ENCODE peak calls at places on chromosomes 16 and 17, in seven cellular contexts. Q, E, R, C, Z, U and M are unnamed samples.

GRCh38 chr17:5784791-5785190 is 200.5 kb upstream of the NLRP1 start:
- DNase-seq in Q (no peak), E (no peak), R (no peak), C (no peak), Z (no peak), U (no peak), M (no peak)

GRCh38 chr17:38619937-38620550 is 14.3 kb upstream of the SRCIN1 start:
- DNase-seq in Q (no peak), E (no peak), R (no peak), C (no peak), Z (no peak), U (no peak), M (no peak)

GRCh38 chr17:79789943-79790804 is 6.7 kb downstream of the CBX8 start:
- DNase-seq in Q (peak; percentile 55), E (no peak), R (no peak), C (no peak), Z (no peak), U (peak; percentile 58), M (peak; percentile 71)

GRCh38 chr16:78177927-78178326 is 78.5 kb downstream of the WWOX start:
- DNase-seq in Q (no peak), E (no peak), R (no peak), C (no peak), Z (no peak), U (no peak), M (no peak)

GRCh38 chr16:86680137-86680536 is 101.8 kb downstream of the FOXL1 start:
- DNase-seq in Q (no peak), E (no peak), R (peak; percentile 82), C (peak; percentile 40), Z (peak; percentile 85), U (no peak), M (no peak)

GRCh38 chr16:49514391-49514980 is 140.9 kb downstream of the C16orf78 start:
- DNase-seq in Q (no peak), E (no peak), R (no peak), C (no peak), Z (no peak), U (no peak), M (no peak)

GRCh38 chr17:56570199-56570598 is 23.3 kb upstream of the NOG start:
- DNase-seq in Q (no peak), E (no peak), R (no peak), C (no peak), Z (no peak), U (no peak), M (peak; percentile 29)

GRCh38 chr17:19705771-19706770 is 10.3 kb downstream of the SLC47A2 start:
- DNase-seq in Q (no peak), E (no peak), R (no peak), C (no peak), Z (no peak), U (no peak), M (no peak)

GRCh38 chr17:2705263-2705662 is 6.3 kb downstream of the CLUH start:
- DNase-seq in Q (no peak), E (no peak), R (peak; percentile 45), C (no peak), Z (peak; percentile 84), U (peak; percentile 45), M (no peak)

GRCh38 chr17:21029032-21029431 is 13.8 kb downstream of the USP22 start:
- DNase-seq in Q (peak; percentile 69), E (no peak), R (peak; percentile 78), C (no peak), Z (peak; percentile 84), U (peak; percentile 30), M (no peak)

GRCh38 chr16:87877942-87878507 is 8.7 kb upstream of the SLC7A5 start:
- DNase-seq in Q (no peak), E (no peak), R (no peak), C (no peak), Z (no peak), U (no peak), M (no peak)
- TF ChIP-seq CTCF in Q (no peak), E (peak; percentile 55), R (peak; percentile 11), C (peak; percentile 16), Z (peak; percentile 23), U (peak; percentile 14), M (no peak)

GRCh38 chr17:7561028-7561575 is 617 bp upstream of the SENP3 start:
- DNase-seq in Q (peak; percentile 92), E (no peak), R (peak; percentile 83), C (peak; percentile 61), Z (peak; percentile 76), U (peak; percentile 91), M (peak; percentile 91)
- TF ChIP-seq CTCF in Q (peak; percentile 86), E (peak; percentile 87), R (peak; percentile 74), C (peak; percentile 72), Z (peak; percentile 94), U (peak; percentile 83), M (peak; percentile 56)

DNA sequence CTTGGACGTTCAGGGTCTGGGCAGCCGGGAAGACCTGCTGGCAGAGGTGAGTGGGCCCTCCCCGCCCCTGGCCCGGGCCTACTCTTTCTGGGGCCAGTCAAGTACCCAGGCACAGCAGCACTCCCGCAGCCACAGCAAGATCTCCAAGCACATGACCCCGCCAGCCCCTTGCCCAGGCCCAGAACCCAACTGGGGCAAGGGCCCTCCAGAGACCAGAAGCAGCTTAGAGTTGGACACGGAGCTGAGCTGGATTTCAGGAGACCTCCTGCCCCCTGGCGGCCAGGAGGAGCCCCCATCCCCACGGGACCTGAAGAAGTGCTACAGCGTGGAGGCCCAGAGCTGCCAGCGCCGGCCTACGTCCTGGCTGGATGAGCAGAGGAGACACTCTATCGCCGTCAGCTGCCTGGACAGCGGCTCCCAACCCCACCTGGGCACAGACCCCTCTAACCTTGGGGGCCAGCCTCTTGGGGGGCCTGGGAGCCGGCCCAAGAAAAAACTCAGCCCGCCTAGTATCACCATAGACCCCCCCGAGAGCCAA is 8.6 kb upstream of the ABCC3 start:
- DNase-seq in Q (peak; percentile 80), E (peak; percentile 73), R (peak; percentile 85), C (peak; percentile 62), Z (peak; percentile 62), U (peak; percentile 88), M (peak; percentile 84)
- TF ChIP-seq CTCF in Q (peak; percentile 72), E (peak; percentile 92), R (peak; percentile 81), C (peak; percentile 82), Z (peak; percentile 70), U (peak; percentile 76), M (peak; percentile 87)

DNA sequence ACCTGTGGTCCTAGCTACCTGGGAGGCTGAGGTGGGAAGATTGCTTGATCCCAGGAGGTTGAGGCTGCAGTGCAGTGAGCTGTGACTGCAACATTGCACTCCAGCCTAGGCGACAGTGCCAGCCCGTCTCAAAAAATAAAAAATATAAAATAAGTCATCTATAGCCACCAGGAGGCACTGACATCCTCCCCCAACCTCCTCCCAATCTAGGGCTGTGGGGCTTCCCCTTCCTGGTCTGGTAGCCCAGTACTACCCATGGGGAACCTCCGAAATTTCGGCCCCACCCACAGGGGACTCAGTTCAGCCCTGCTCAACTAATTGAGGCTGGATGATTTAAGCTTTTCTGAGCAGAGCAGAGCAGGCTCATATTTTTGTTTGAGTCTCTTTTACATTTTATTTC is 3.2 kb downstream of the ZSCAN10 start:
- DNase-seq in Q (no peak), E (no peak), R (no peak), C (no peak), Z (no peak), U (peak; percentile 35), M (no peak)
- TF ChIP-seq CTCF in Q (peak; percentile 14), E (peak; percentile 20), R (peak; percentile 22), C (peak; percentile 25), Z (peak; percentile 16), U (peak; percentile 19), M (no peak)

GRCh38 chr17:66612993-66613392 is 221.9 kb upstream of the CACNG5 start:
- DNase-seq in Q (no peak), E (no peak), R (no peak), C (no peak), Z (no peak), U (no peak), M (no peak)
- TF ChIP-seq CTCF in Q (no peak), E (no peak), R (no peak), C (no peak), Z (no peak), U (no peak), M (no peak)

DNA sequence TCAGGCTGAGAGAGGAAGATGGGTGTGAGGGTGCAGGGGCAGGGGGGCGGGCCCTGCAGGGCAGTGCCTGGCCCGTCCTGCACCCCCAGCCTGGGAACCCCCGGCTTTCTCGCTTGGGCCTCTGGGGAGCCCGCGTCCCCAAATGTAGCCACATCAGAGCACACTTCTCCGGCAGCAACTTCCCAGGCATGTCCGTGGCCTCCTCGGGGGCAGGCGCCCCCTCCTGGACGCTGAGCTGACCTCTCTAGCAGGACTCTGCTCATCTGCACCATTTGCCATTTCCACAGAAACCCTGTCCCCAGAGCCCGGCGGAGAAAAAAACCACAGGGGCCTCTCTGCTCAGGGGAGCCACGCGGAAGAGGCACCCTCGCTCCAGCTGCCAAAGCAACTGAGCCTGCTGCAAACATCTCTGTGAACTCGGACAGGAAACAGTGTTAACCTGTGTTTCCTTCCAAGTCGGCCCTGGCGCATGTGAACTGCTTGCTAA is 63.4 kb downstream of the KLHDC4 start:
- DNase-seq in Q (no peak), E (no peak), R (peak; percentile 37), C (no peak), Z (peak; percentile 30), U (no peak), M (peak; percentile 67)
- TF ChIP-seq CTCF in Q (no peak), E (peak; percentile 77), R (peak; percentile 59), C (peak; percentile 66), Z (peak; percentile 55), U (peak; percentile 45), M (peak; percentile 58)

DNA sequence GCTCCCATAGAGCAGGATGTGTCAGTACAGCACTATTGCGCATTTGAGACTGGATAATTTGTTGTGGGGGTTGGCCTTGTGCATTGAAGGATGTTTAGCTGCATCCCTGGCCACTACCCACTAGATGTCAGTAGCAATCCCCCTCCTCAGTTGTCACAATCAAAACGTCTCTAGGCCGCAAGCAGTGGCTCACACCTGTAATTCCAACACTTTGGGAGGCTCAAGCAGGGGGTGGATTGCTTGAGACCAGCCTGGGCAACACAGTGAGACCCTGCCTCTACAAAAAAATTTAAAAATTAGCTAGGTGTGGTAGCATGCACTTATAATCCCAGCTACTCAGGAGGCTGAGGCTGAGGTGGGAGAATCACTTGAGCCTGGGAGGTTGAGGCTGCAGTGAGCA is 48.4 kb downstream of the CENPV start:
- DNase-seq in Q (no peak), E (no peak), R (peak; percentile 51), C (no peak), Z (peak; percentile 56), U (peak; percentile 78), M (peak; percentile 25)
- TF ChIP-seq CTCF in Q (peak; percentile 13), E (peak; percentile 51), R (peak; percentile 57), C (peak; percentile 76), Z (peak; percentile 52), U (peak; percentile 72), M (peak; percentile 45)

GRCh38 chr16:4309102-4309832 is 6.6 kb upstream of the GLIS2 start:
- DNase-seq in Q (no peak), E (no peak), R (no peak), C (no peak), Z (no peak), U (no peak), M (no peak)
- TF ChIP-seq CTCF in Q (no peak), E (no peak), R (no peak), C (no peak), Z (no peak), U (no peak), M (no peak)